ENCODE peak calls at places on chromosomes 7 and 10, in five cellular contexts. C is dorsolateral prefrontal cortex, Z is heart right ventricle, W is tibial artery, M is AG04450. V is an unnamed sample. For H3K27me3, the result is how much of the 10 kb centered on the place peaks cover.

GRCh38 chr7:94276797-94277196 is 117.9 kb upstream of the COL1A2 start:
- DNase-seq in C (no peak), Z (no peak), W (no peak), M (no peak), V (no peak)

GRCh38 chr7:13179011-13179574 is 491.7 kb downstream of the ARL4A start:
- DNase-seq in C (no peak), Z (no peak), W (no peak), M (no peak), V (no peak)

GRCh38 chr7:135662373-135663114 is at the start of gene STMP1:
- DNase-seq in C (peak), Z (peak), W (peak), M (peak), V (peak)

GRCh38 chr10:11009471-11010308 is 8.0 kb upstream of the CELF2 start:
- DNase-seq in C (no peak), Z (no peak), W (no peak), M (no peak), V (no peak)

GRCh38 chr7:122438492-122438891 is 133.9 kb upstream of the FEZF1 start:
- DNase-seq in C (no peak), Z (no peak), W (no peak), M (no peak), V (no peak)

GRCh38 chr10:47173929-47174442 is 126.0 kb upstream of the GDF10 start:
- DNase-seq in C (no peak), Z (no peak), W (no peak), M (no peak), V (no peak)

GRCh38 chr7:4681218-4681851 is 760 bp upstream of the FOXK1 start:
- DNase-seq in C (no peak), Z (no peak), W (no peak), M (no peak), V (no peak)

GRCh38 chr10:33143160-33143728 is 185.2 kb upstream of the ITGB1 start:
- DNase-seq in C (no peak), Z (no peak), W (no peak), M (peak), V (no peak)

GRCh38 chr7:83976302-83976701 is 218.3 kb downstream of the SEMA3A start:
- DNase-seq in C (no peak), Z (peak), W (no peak), M (no peak), V (no peak)

GRCh38 chr10:95315509-95315908 is 24.7 kb upstream of the PDLIM1 start:
- DNase-seq in C (no peak), Z (no peak), W (no peak), M (no peak), V (no peak)

GRCh38 chr10:69318997-69319727 is 40.9 kb downstream of the HK1 start:
- DNase-seq in C (peak), Z (peak), W (peak), M (no peak), V (peak)

GRCh38 chr7:94620703-94621118 is 35.2 kb downstream of the SGCE start:
- DNase-seq in C (peak), Z (peak), W (peak), M (peak), V (peak)

GRCh38 chr7:27795977-27796376 is 56.0 kb downstream of the TAX1BP1 start:
- DNase-seq in C (no peak), Z (no peak), W (no peak), M (no peak), V (no peak)

GRCh38 chr10:30359373-30360206 is 10.5 kb upstream of the MTPAP start:
- DNase-seq in C (no peak), Z (peak), W (no peak), M (no peak), V (no peak)

GRCh38 chr7:85489498-85489897 is 302.6 kb upstream of the SEMA3D start:
- DNase-seq in C (no peak), Z (no peak), W (no peak), M (peak), V (no peak)

GRCh38 chr10:32955299-32955772 is 2.7 kb downstream of the ITGB1 start:
- DNase-seq in C (no peak), Z (no peak), W (no peak), M (no peak), V (no peak)

GRCh38 chr10:83075395-83076072 is 1063.8 kb upstream of the GHITM start:
- DNase-seq in C (no peak), Z (no peak), W (no peak), M (no peak), V (no peak)

GRCh38 chr10:114815751-114816150 is 5.8 kb upstream of the FHIP2A start:
- DNase-seq in C (no peak), Z (no peak), W (no peak), M (no peak), V (no peak)

GRCh38 chr7:124031919-124032318 is 948 bp downstream of the TMEM229A start:
- DNase-seq in C (no peak), Z (no peak), W (no peak), M (no peak), V (no peak)

GRCh38 chr10:43204943-43205671 is 61.8 kb downstream of the RASGEF1A start:
- DNase-seq in C (peak), Z (no peak), W (peak), M (peak), V (no peak)

GRCh38 chr10:63614371-63614891 is 93.2 kb downstream of the REEP3 start:
- DNase-seq in C (no peak), Z (peak), W (no peak), M (no peak), V (no peak)

GRCh38 chr7:115747174-115747573 is 283.4 kb downstream of the TFEC start:
- DNase-seq in C (no peak), Z (no peak), W (no peak), M (no peak), V (no peak)

GRCh38 chr10:69438531-69439349 is 12.5 kb upstream of the TSPAN15 start:
- DNase-seq in C (no peak), Z (no peak), W (no peak), M (no peak), V (no peak)

GRCh38 chr10:31620236-31621151 is 301.5 kb downstream of the ZEB1 start:
- DNase-seq in C (no peak), Z (peak), W (peak), M (no peak), V (no peak)

GRCh38 chr10:75024971-75025523 is 86.4 kb upstream of the SAMD8 start:
- DNase-seq in C (no peak), Z (no peak), W (no peak), M (no peak), V (no peak)

GRCh38 chr10:792083-792791 is 102.8 kb upstream of the DIP2C start:
- DNase-seq in C (no peak), Z (no peak), W (peak), M (no peak), V (no peak)

GRCh38 chr7:158518915-158519640 is 68.5 kb downstream of the PTPRN2 start:
- DNase-seq in C (no peak), Z (no peak), W (no peak), M (no peak), V (no peak)

GRCh38 chr10:59393349-59393748 is 31.0 kb upstream of the FAM13C start:
- DNase-seq in C (no peak), Z (no peak), W (no peak), M (no peak), V (no peak)

GRCh38 chr7:95871078-95871848 is 98.9 kb downstream of the DYNC1I1 start:
- DNase-seq in C (no peak), Z (peak), W (no peak), M (peak), V (no peak)

GRCh38 chr7:137789215-137789899 is 57.4 kb downstream of the DGKI start:
- DNase-seq in C (no peak), Z (no peak), W (no peak), M (no peak), V (no peak)

GRCh38 chr7:137791947-137792346 is 54.8 kb downstream of the DGKI start:
- DNase-seq in C (no peak), Z (no peak), W (no peak), M (no peak), V (no peak)

GRCh38 chr7:137790828-137791227 is 55.9 kb downstream of the DGKI start:
- DNase-seq in C (no peak), Z (no peak), W (no peak), M (no peak), V (no peak)
- TF ChIP-seq CTCF in C (no peak), Z (no peak), W (no peak), M (no peak), V (no peak)

GRCh38 chr7:39313376-39313775 is 252.8 kb upstream of the YAE1 start:
- DNase-seq in C (no peak), Z (no peak), W (no peak), M (no peak), V (no peak)

GRCh38 chr7:39310699-39311098 is 255.5 kb upstream of the YAE1 start:
- DNase-seq in C (no peak), Z (no peak), W (no peak), M (no peak), V (no peak)

GRCh38 chr7:39314869-39315268 is 251.3 kb upstream of the YAE1 start:
- DNase-seq in C (no peak), Z (no peak), W (no peak), M (no peak), V (no peak)

GRCh38 chr7:39313958-39314357 is 252.2 kb upstream of the YAE1 start:
- DNase-seq in C (no peak), Z (no peak), W (no peak), M (no peak), V (no peak)

GRCh38 chr7:39312254-39312989 is 253.8 kb upstream of the YAE1 start:
- DNase-seq in C (no peak), Z (no peak), W (no peak), M (no peak), V (no peak)
- H3K27me3 ChIP-seq in C (under half), Z (under half), W (under half), M (under half), V (under half)

DNA sequence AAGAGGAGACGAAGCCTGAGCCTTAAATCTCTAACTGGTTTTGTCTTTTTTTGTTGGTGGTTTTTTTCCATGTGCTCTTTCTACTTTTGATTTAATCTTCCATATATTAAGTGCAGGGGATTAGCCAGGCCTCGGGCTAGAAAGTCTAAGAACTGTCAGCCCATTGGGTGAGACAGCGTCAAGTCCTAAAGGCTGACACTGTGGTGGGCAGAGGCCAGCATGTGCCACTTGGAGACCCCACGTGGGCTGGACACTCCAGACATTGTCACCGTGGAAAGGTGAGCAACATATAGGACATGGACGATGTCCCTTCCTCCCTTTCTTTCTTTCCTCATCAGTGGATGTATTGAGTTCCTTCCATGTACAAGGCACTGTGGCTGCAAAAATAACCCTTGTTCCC is 129.3 kb downstream of the TMEM178B start:
- DNase-seq in C (no peak), Z (no peak), W (no peak), M (no peak), V (no peak)
- TF ChIP-seq CTCF in C (no peak), Z (no peak), W (no peak), M (no peak), V (no peak)

GRCh38 chr10:104183682-104184081 is 48.5 kb downstream of the CFAP43 start:
- DNase-seq in C (no peak), Z (no peak), W (no peak), M (no peak), V (no peak)
- H3K27me3 ChIP-seq in C (under half), Z (under half), W (under half), M (under half), V (under half)

GRCh38 chr7:66894463-66895080 is 26.5 kb upstream of the TMEM248 start:
- DNase-seq in C (no peak), Z (no peak), W (no peak), M (no peak), V (no peak)
- TF ChIP-seq CTCF in C (peak), Z (peak), W (no peak), M (peak), V (no peak)

GRCh38 chr7:148587076-148587475 is 3.5 kb upstream of the C7orf33 start:
- DNase-seq in C (no peak), Z (no peak), W (no peak), M (no peak), V (no peak)

GRCh38 chr7:148588168-148588890 is 2.2 kb upstream of the C7orf33 start:
- DNase-seq in C (no peak), Z (no peak), W (no peak), M (no peak), V (no peak)

GRCh38 chr7:148584154-148584827 is 6.3 kb upstream of the C7orf33 start:
- DNase-seq in C (no peak), Z (no peak), W (no peak), M (no peak), V (no peak)

GRCh38 chr7:148588891-148589215 is 1.7 kb upstream of the C7orf33 start:
- DNase-seq in C (no peak), Z (no peak), W (no peak), M (no peak), V (no peak)

GRCh38 chr7:148585399-148585798 is 5.2 kb upstream of the C7orf33 start:
- DNase-seq in C (no peak), Z (no peak), W (no peak), M (no peak), V (no peak)
- H3K27me3 ChIP-seq in C (under half), Z (under half), W (under half), M (under half), V (under half)

GRCh38 chr7:129607471-129608120 is 3.9 kb upstream of the NRF1 start:
- DNase-seq in C (no peak), Z (no peak), W (no peak), M (no peak), V (no peak)
- TF ChIP-seq CTCF in C (peak), Z (peak), W (no peak), M (peak), V (no peak)

GRCh38 chr10:49688920-49689319 is 9.5 kb downstream of the C10orf53 start:
- DNase-seq in C (no peak), Z (no peak), W (no peak), M (no peak), V (no peak)
- H3K27me3 ChIP-seq in C (under half), Z (half or more), W (under half), M (half or more), V (under half)

GRCh38 chr10:128900456-128900855 is 566.6 kb upstream of the MGMT start:
- DNase-seq in C (no peak), Z (no peak), W (no peak), M (no peak), V (no peak)

GRCh38 chr10:128898133-128898915 is 568.7 kb upstream of the MGMT start:
- DNase-seq in C (no peak), Z (no peak), W (no peak), M (no peak), V (no peak)

GRCh38 chr10:128897414-128897928 is 569.6 kb upstream of the MGMT start:
- DNase-seq in C (no peak), Z (no peak), W (no peak), M (no peak), V (no peak)

GRCh38 chr10:128898916-128899195 is 568.2 kb upstream of the MGMT start:
- DNase-seq in C (no peak), Z (no peak), W (no peak), M (no peak), V (no peak)

DNA sequence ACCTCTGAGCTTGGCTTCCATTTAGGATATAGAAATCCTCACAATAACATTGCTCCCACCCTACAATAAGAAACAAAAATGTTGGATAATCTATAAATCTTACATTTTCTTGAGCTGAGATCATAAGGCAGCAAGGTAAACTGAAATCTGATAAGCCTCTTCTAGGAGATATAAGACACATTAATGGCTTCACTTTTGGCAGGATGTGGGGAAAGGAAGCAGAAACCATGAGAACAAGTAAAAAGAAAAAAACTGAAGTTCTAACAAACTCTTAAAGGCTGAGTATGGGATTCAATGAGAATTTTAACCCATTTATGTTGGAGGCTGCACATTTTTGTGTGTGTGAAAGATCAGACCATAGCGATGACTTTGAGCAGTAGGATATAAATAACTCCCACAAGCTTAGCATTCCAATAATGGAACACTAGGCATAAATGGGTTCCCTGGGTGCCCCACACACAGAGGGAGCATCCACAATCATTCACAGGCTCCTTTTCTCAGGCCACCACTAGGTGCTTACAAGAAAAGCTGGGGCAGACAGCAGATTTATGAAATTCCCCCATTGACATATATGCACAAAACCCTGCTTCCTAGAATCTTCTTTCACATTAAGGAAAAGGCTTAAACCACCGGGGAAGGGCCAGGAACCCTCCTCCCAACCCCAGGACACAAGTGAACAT is 564.9 kb upstream of the MGMT start:
- DNase-seq in C (no peak), Z (no peak), W (no peak), M (no peak), V (no peak)
- TF ChIP-seq CTCF in C (no peak), Z (no peak), W (no peak), M (no peak), V (no peak)